ENCODE peak calls at places on chromosomes 12 and 14, in eight cellular contexts. One of them, this sample, is unnamed.

GRCh38 chr12:6925543-6926279 is 2.0 kb upstream of the ATN1 start:
- DNase-seq in lung: peak; percentile 76
- DNase-seq in substantia nigra: peak; percentile 62
- DNase-seq in A549: peak; percentile 91
- DNase-seq in prostate gland: peak; percentile 79
- DNase-seq in left lung: no peak
- DNase-seq in IMR-90: peak; percentile 90
- DNase-seq in Peyer's patch: no peak
- DNase-seq in this sample: peak; percentile 77

GRCh38 chr12:27332407-27333310 is at the start of gene BMAL2:
- DNase-seq in lung: no peak
- DNase-seq in substantia nigra: no peak
- DNase-seq in left lung: peak; percentile 90
- DNase-seq in prostate gland: no peak
- DNase-seq in A549: peak; percentile 29
- DNase-seq in IMR-90: peak; percentile 43
- DNase-seq in Peyer's patch: no peak
- DNase-seq in this sample: peak; percentile 36

GRCh38 chr14:76117789-76118188 is 33.9 kb upstream of the GPATCH2L start:
- DNase-seq in Peyer's patch: no peak
- DNase-seq in lung: no peak
- DNase-seq in left lung: no peak
- DNase-seq in substantia nigra: no peak
- DNase-seq in A549: no peak
- DNase-seq in IMR-90: no peak
- DNase-seq in prostate gland: no peak
- DNase-seq in this sample: no peak

GRCh38 chr12:82144505-82144904 is 213.7 kb downstream of the CCDC59 start:
- DNase-seq in lung: no peak
- DNase-seq in left lung: no peak
- DNase-seq in prostate gland: no peak
- DNase-seq in IMR-90: no peak
- DNase-seq in Peyer's patch: no peak
- DNase-seq in A549: no peak
- DNase-seq in substantia nigra: no peak
- DNase-seq in this sample: no peak

GRCh38 chr14:23399136-23399535 is 8.9 kb downstream of the MYH6 start:
- DNase-seq in Peyer's patch: no peak
- DNase-seq in A549: no peak
- DNase-seq in substantia nigra: no peak
- DNase-seq in prostate gland: no peak
- DNase-seq in left lung: no peak
- DNase-seq in lung: no peak
- DNase-seq in IMR-90: no peak
- DNase-seq in this sample: no peak

GRCh38 chr14:52219488-52220084 is 47.9 kb upstream of the PTGDR start:
- DNase-seq in Peyer's patch: no peak
- DNase-seq in IMR-90: no peak
- DNase-seq in lung: no peak
- DNase-seq in left lung: no peak
- DNase-seq in A549: no peak
- DNase-seq in substantia nigra: no peak
- DNase-seq in prostate gland: no peak
- DNase-seq in this sample: peak; percentile 53

GRCh38 chr12:15757553-15758255 is 31.5 kb downstream of the EPS8 start:
- DNase-seq in IMR-90: peak; percentile 92
- DNase-seq in lung: no peak
- DNase-seq in prostate gland: no peak
- DNase-seq in A549: peak; percentile 92
- DNase-seq in left lung: no peak
- DNase-seq in substantia nigra: no peak
- DNase-seq in Peyer's patch: no peak
- DNase-seq in this sample: no peak

GRCh38 chr12:107159384-107159900 is 66.1 kb upstream of the CRY1 start:
- DNase-seq in substantia nigra: no peak
- DNase-seq in left lung: no peak
- DNase-seq in lung: no peak
- DNase-seq in Peyer's patch: no peak
- DNase-seq in IMR-90: no peak
- DNase-seq in prostate gland: no peak
- DNase-seq in A549: no peak
- DNase-seq in this sample: no peak

GRCh38 chr14:97888331-97888730 is 1091.1 kb downstream of the VRK1 start:
- DNase-seq in left lung: no peak
- DNase-seq in Peyer's patch: no peak
- DNase-seq in IMR-90: no peak
- DNase-seq in A549: no peak
- DNase-seq in lung: no peak
- DNase-seq in substantia nigra: no peak
- DNase-seq in prostate gland: no peak
- DNase-seq in this sample: no peak

GRCh38 chr14:77189479-77189878 is 7.9 kb downstream of the TMEM63C start:
- DNase-seq in A549: no peak
- DNase-seq in left lung: no peak
- DNase-seq in substantia nigra: no peak
- DNase-seq in lung: no peak
- DNase-seq in prostate gland: no peak
- DNase-seq in IMR-90: no peak
- DNase-seq in Peyer's patch: no peak
- DNase-seq in this sample: no peak

GRCh38 chr14:35366048-35366428 is 38.5 kb downstream of the NFKBIA start:
- DNase-seq in IMR-90: peak; percentile 74
- DNase-seq in A549: no peak
- DNase-seq in prostate gland: no peak
- DNase-seq in left lung: peak; percentile 92
- DNase-seq in lung: no peak
- DNase-seq in Peyer's patch: no peak
- DNase-seq in substantia nigra: no peak
- DNase-seq in this sample: peak; percentile 87

GRCh38 chr14:104856869-104857860 is 7.9 kb upstream of the CEP170B start:
- DNase-seq in A549: no peak
- DNase-seq in lung: no peak
- DNase-seq in IMR-90: no peak
- DNase-seq in Peyer's patch: no peak
- DNase-seq in prostate gland: no peak
- DNase-seq in left lung: no peak
- DNase-seq in substantia nigra: no peak
- DNase-seq in this sample: no peak

GRCh38 chr14:80213602-80214001 is 2.3 kb upstream of the DIO2 start:
- DNase-seq in substantia nigra: no peak
- DNase-seq in lung: no peak
- DNase-seq in left lung: no peak
- DNase-seq in IMR-90: peak; percentile 59
- DNase-seq in prostate gland: no peak
- DNase-seq in Peyer's patch: no peak
- DNase-seq in A549: peak; percentile 86
- DNase-seq in this sample: peak; percentile 61

GRCh38 chr12:98509063-98509462 is 6.3 kb upstream of the TMPO start:
- DNase-seq in lung: no peak
- DNase-seq in Peyer's patch: no peak
- DNase-seq in prostate gland: no peak
- DNase-seq in A549: no peak
- DNase-seq in left lung: no peak
- DNase-seq in substantia nigra: no peak
- DNase-seq in IMR-90: no peak
- DNase-seq in this sample: no peak

GRCh38 chr12:98515368-98516183 is at the start of gene TMPO:
- DNase-seq in left lung: peak; percentile 95
- DNase-seq in A549: peak; percentile 95
- DNase-seq in substantia nigra: peak; percentile 67
- DNase-seq in prostate gland: peak; percentile 88
- DNase-seq in Peyer's patch: peak; percentile 88
- DNase-seq in IMR-90: peak; percentile 87
- DNase-seq in lung: peak; percentile 93
- DNase-seq in this sample: peak; percentile 90

GRCh38 chr12:98514984-98515367 is 414 bp upstream of the TMPO start:
- DNase-seq in IMR-90: no peak
- DNase-seq in substantia nigra: no peak
- DNase-seq in left lung: no peak
- DNase-seq in A549: no peak
- DNase-seq in Peyer's patch: no peak
- DNase-seq in prostate gland: no peak
- DNase-seq in lung: no peak
- DNase-seq in this sample: no peak

GRCh38 chr12:98516184-98516873 is 939 bp downstream of the TMPO start:
- DNase-seq in Peyer's patch: peak; percentile 80
- DNase-seq in A549: peak; percentile 95
- DNase-seq in lung: peak; percentile 68
- DNase-seq in left lung: peak; percentile 84
- DNase-seq in substantia nigra: peak; percentile 29
- DNase-seq in IMR-90: peak; percentile 81
- DNase-seq in prostate gland: peak; percentile 80
- DNase-seq in this sample: peak; percentile 60

DNA sequence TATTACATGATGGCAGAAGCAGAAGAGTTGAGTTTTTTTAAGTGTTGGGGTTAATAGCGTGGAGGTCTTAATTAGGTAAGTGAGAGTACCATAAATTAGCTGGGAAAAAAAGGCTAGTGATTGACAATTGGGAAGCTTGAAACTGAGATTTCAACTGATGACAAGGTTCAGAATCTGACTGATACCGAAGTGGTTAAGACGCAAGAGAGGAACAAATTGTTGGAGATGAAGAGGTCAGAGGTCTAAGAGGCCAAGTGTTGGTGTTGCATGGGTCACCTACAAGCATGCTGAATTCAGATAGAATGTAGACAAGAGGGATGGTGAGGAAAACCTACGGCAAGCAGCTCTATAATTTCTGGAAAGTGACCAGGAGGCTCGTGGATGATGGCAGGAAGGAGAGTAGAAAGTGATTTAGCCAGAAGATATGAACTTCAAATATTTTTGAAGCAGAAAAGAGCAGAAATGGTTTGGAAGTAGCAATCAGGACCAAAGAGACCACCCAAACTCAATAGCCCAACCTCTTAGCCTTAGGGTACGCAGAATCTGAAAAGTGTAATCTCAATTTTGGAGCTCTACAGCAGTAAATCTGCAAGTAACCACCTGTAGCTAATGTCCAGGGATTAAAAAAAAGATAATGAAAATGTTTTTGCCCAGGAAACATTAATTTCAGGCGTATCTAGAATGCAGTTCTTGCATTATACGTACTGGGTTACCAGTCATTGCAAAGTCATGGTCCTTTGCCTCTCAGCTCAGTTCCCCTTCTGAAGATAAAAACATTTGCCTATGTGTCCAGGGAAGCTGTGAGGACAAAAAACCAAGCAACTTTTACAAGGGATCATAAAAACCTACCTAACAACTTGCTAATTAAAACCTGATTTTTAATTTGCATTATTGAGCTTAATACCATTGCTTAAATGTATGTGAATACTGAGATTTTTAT is 1.7 kb upstream of the TMPO start:
- DNase-seq in left lung: no peak
- DNase-seq in prostate gland: no peak
- DNase-seq in substantia nigra: no peak
- DNase-seq in IMR-90: no peak
- DNase-seq in lung: no peak
- DNase-seq in A549: no peak
- DNase-seq in Peyer's patch: no peak
- DNase-seq in this sample: no peak
- H3K27ac ChIP-seq in left lung: peak overlapping the region; percentile 96
- H3K27ac ChIP-seq in prostate gland: peak overlapping the region; percentile 96
- H3K27ac ChIP-seq in substantia nigra: no peak overlapping the region
- H3K27ac ChIP-seq in IMR-90: no peak overlapping the region
- H3K27ac ChIP-seq in lung: peak overlapping the region; percentile 4
- H3K27ac ChIP-seq in A549: peak overlapping the region; percentile 66
- H3K27ac ChIP-seq in Peyer's patch: peak overlapping the region; percentile 60
- H3K27ac ChIP-seq in this sample: no peak overlapping the region

DNA sequence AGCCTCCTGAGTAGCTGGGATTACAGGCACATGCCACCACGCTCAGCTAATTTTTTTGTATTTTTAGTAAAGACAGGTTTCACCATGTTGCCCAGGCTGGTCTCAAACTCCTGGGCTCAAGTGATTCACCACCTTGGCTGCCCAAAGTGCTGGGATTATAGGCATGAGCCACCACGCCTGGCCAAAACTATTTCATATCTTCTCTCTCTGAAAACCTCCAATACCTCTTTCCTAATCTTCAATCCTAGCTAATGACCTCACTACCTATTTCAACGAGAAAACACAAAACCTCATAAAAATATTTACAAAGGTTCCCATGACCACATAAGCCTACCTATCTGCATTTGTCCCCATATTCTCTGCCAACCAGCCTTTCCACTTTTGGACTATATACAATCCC is 32.3 kb upstream of the ANKS1B start:
- DNase-seq in prostate gland: no peak
- DNase-seq in A549: peak; percentile 11
- DNase-seq in IMR-90: no peak
- DNase-seq in lung: no peak
- DNase-seq in substantia nigra: no peak
- DNase-seq in left lung: no peak
- DNase-seq in Peyer's patch: no peak
- DNase-seq in this sample: no peak
- H3K27ac ChIP-seq in prostate gland: no peak overlapping the region
- H3K27ac ChIP-seq in A549: no peak overlapping the region
- H3K27ac ChIP-seq in IMR-90: no peak overlapping the region
- H3K27ac ChIP-seq in lung: no peak overlapping the region
- H3K27ac ChIP-seq in substantia nigra: no peak overlapping the region
- H3K27ac ChIP-seq in left lung: no peak overlapping the region
- H3K27ac ChIP-seq in Peyer's patch: no peak overlapping the region
- H3K27ac ChIP-seq in this sample: no peak overlapping the region

DNA sequence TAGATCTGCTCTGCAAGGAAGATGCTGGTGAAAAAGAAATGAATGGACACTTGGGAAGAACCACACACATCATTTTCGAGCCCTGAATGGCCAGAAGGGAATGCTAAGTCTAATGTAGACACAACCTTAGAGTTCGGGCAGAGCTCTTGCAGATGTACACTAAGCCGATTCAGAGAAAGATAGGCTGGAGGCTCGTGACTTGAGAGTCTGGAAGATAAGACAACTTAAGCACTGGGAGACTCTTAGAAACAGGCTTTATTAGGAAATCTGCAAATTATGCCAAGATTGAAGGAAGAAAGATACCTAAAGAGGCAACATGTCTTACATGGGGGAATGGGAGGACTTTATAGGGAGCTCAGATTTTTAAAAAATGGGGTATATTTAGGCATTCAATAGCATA is 13.5 kb downstream of the TBPL2 start:
- DNase-seq in left lung: no peak
- DNase-seq in substantia nigra: no peak
- DNase-seq in prostate gland: no peak
- DNase-seq in A549: no peak
- DNase-seq in Peyer's patch: no peak
- DNase-seq in lung: no peak
- DNase-seq in IMR-90: no peak
- DNase-seq in this sample: no peak
- H3K27ac ChIP-seq in left lung: no peak overlapping the region
- H3K27ac ChIP-seq in substantia nigra: no peak overlapping the region
- H3K27ac ChIP-seq in prostate gland: no peak overlapping the region
- H3K27ac ChIP-seq in A549: no peak overlapping the region
- H3K27ac ChIP-seq in Peyer's patch: no peak overlapping the region
- H3K27ac ChIP-seq in lung: no peak overlapping the region
- H3K27ac ChIP-seq in IMR-90: no peak overlapping the region
- H3K27ac ChIP-seq in this sample: no peak overlapping the region

DNA sequence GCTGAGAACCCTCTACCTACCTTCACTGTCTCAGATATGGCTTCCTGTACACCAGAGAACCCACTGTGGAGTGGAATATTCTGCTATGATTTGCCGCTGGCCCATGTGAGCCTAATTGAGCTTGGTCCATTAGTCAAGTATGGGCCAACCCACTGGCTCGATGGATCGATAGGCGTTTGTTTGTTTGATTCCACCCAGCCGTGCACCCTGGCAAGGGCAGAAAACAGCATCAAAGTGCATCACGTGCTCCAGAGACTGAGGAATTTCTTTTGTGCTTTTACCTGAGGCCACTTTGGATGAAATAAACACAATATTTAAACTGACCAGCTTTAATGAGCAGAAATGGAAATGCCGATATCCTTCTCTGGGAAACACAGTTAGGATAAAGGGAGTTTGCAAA is 426.4 kb downstream of the AACS start:
- DNase-seq in prostate gland: no peak
- DNase-seq in IMR-90: no peak
- DNase-seq in A549: no peak
- DNase-seq in left lung: no peak
- DNase-seq in lung: no peak
- DNase-seq in Peyer's patch: no peak
- DNase-seq in substantia nigra: no peak
- DNase-seq in this sample: no peak
- H3K27ac ChIP-seq in prostate gland: no peak overlapping the region
- H3K27ac ChIP-seq in IMR-90: no peak overlapping the region
- H3K27ac ChIP-seq in A549: no peak overlapping the region
- H3K27ac ChIP-seq in left lung: no peak overlapping the region
- H3K27ac ChIP-seq in lung: no peak overlapping the region
- H3K27ac ChIP-seq in Peyer's patch: no peak overlapping the region
- H3K27ac ChIP-seq in substantia nigra: no peak overlapping the region
- H3K27ac ChIP-seq in this sample: no peak overlapping the region

This sample was measured in adrenal gland.